ENCODE peak calls at places on chromosomes 4 and X, in four cellular contexts. Q, G, S and A are unnamed samples.

GRCh38 chr4:86401826-86402225 is 42.0 kb upstream of the MAPK10 start:
- DNase-seq in Q (no peak), G (no peak), S (no peak), A (no peak)

GRCh38 chrX:68894513-68895338 is 65.9 kb downstream of the EFNB1 start:
- DNase-seq in Q (no peak), G (no peak), S (no peak), A (no peak)

GRCh38 chr4:156193800-156194199 is 240.1 kb upstream of the CTSO start:
- DNase-seq in Q (peak), G (no peak), S (peak), A (peak)

GRCh38 chrX:110210417-110211139 is 107.3 kb downstream of the AMMECR1 start:
- DNase-seq in Q (no peak), G (no peak), S (peak), A (peak)

GRCh38 chr4:80730158-80730557 is 300.4 kb upstream of the BMP3 start:
- DNase-seq in Q (no peak), G (no peak), S (no peak), A (no peak)

GRCh38 chr4:153735901-153736461 is 23.8 kb downstream of the RNF175 start:
- DNase-seq in Q (no peak), G (no peak), S (no peak), A (no peak)

GRCh38 chrX:24186483-24186882 is 37.0 kb downstream of the ZFX start:
- DNase-seq in Q (no peak), G (peak), S (no peak), A (no peak)

GRCh38 chrX:44529315-44529714 is 13.3 kb downstream of the FUNDC1 start:
- DNase-seq in Q (no peak), G (no peak), S (no peak), A (no peak)

GRCh38 chrX:115892056-115892708 is 278.4 kb upstream of the AGTR2 start:
- DNase-seq in Q (no peak), G (no peak), S (peak), A (no peak)

GRCh38 chr4:180640193-180640592 is 1603.0 kb upstream of the TENM3 start:
- DNase-seq in Q (no peak), G (no peak), S (no peak), A (no peak)